ENCODE peak calls at places on chromosome 10, in ten cellular contexts. Z is stomach, W is endothelial cell of umbilical vein, H is SK-N-MC, T is Panc1, L is HCT116, K is SK-N-SH, O is HL-60, S is GM23338, G is breast epithelium. F is an unnamed sample.
A peak's percentile ranks its signal among the peaks of the same experiment; 100 is the strongest.

GRCh38 chr10:86263209-86263608 is 103.4 kb downstream of the GRID1 start:
- DNase-seq in Z (peak; percentile 24), W (no peak), H (no peak), T (no peak), L (no peak), K (peak; percentile 31), O (no peak), S (peak; percentile 47), G (no peak), F (no peak)

GRCh38 chr10:123139521-123140163 is 3.9 kb downstream of the HMX3 start:
- DNase-seq in Z (peak; percentile 58), W (no peak), H (no peak), T (no peak), L (peak; percentile 32), K (no peak), O (no peak), S (peak; percentile 79), G (no peak), F (no peak)

GRCh38 chr10:32237644-32238345 is 109.2 kb downstream of the EPC1 start:
- DNase-seq in Z (no peak), W (no peak), H (no peak), T (no peak), L (no peak), K (no peak), O (no peak), S (no peak), G (no peak), F (no peak)

GRCh38 chr10:10043083-10043482 is 974.6 kb upstream of the CELF2 start:
- DNase-seq in Z (no peak), W (no peak), H (no peak), T (no peak), L (no peak), K (no peak), O (no peak), S (no peak), G (no peak), F (no peak)

GRCh38 chr10:114753126-114753525 is 68.5 kb upstream of the FHIP2A start:
- DNase-seq in Z (no peak), W (no peak), H (no peak), T (no peak), L (no peak), K (no peak), O (no peak), S (no peak), G (no peak), F (no peak)

GRCh38 chr10:88989824-88990527 is 622 bp upstream of the FAS start:
- DNase-seq in Z (peak; percentile 26), W (peak; percentile 81), H (no peak), T (no peak), L (no peak), K (no peak), O (no peak), S (no peak), G (no peak), F (no peak)

GRCh38 chr10:129744134-129744895 is 219.8 kb downstream of the EBF3 start:
- DNase-seq in Z (peak; percentile 16), W (no peak), H (no peak), T (no peak), L (no peak), K (no peak), O (no peak), S (no peak), G (peak; percentile 24), F (no peak)

GRCh38 chr10:66931340-66931948 is 5.6 kb downstream of the LRRTM3 start:
- DNase-seq in Z (no peak), W (peak; percentile 53), H (peak; percentile 22), T (peak; percentile 30), L (peak; percentile 55), K (peak; percentile 23), O (peak; percentile 23), S (peak; percentile 73), G (no peak), F (no peak)

GRCh38 chr10:123147635-123148413 is at the start of gene HMX2:
- DNase-seq in Z (no peak), W (no peak), H (no peak), T (no peak), L (no peak), K (peak; percentile 55), O (no peak), S (peak; percentile 82), G (no peak), F (peak; percentile 64)

GRCh38 chr10:103241262-103242011 is 4.2 kb upstream of the RPEL1 start:
- DNase-seq in Z (peak; percentile 89), W (peak; percentile 52), H (no peak), T (no peak), L (peak; percentile 86), K (no peak), O (no peak), S (peak; percentile 22), G (peak; percentile 74), F (no peak)

GRCh38 chr10:89427629-89428028 is 13.3 kb downstream of the IFIT5 start:
- DNase-seq in Z (no peak), W (no peak), H (no peak), T (no peak), L (no peak), K (no peak), O (no peak), S (no peak), G (no peak), F (no peak)

GRCh38 chr10:62907470-62908212 is 91.5 kb upstream of the EGR2 start:
- DNase-seq in Z (no peak), W (no peak), H (no peak), T (no peak), L (no peak), K (no peak), O (no peak), S (no peak), G (no peak), F (peak; percentile 6)

GRCh38 chr10:96588601-96589419 is 2.0 kb upstream of the TM9SF3 start:
- DNase-seq in Z (no peak), W (no peak), H (no peak), T (no peak), L (no peak), K (no peak), O (no peak), S (no peak), G (no peak), F (no peak)

GRCh38 chr10:93947524-93947923 is 46.2 kb upstream of the PLCE1 start:
- DNase-seq in Z (no peak), W (no peak), H (no peak), T (no peak), L (no peak), K (no peak), O (no peak), S (no peak), G (no peak), F (no peak)

GRCh38 chr10:69220041-69220451 is at the start of gene HKDC1:
- DNase-seq in Z (no peak), W (no peak), H (no peak), T (no peak), L (no peak), K (no peak), O (no peak), S (no peak), G (no peak), F (no peak)
- TF ChIP-seq POLR2AphosphoS5 in Z (no peak), W (no peak), H (no peak), T (no peak), L (no peak), K (no peak), O (no peak), S (no peak), G (no peak), F (no peak)

DNA sequence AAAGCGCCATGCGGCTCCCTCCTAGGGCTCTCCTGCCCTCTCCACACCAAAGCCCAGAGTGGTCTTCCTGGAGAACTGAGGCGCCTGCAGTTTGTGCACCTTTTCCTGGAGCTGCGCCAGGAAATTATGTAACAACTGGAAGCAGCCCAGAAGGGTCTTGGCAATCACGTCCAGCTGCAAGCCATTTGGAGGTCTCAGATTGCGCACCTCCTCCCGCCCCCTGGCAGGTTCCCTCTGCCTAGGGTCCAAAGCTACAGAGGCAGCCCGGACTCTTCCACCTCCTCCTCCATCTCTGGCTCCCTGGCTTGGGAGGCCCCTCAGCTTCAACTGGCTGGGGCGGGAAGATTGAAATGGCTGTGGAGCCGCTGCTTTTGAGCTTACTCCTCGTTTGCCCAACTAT is 34.0 kb upstream of the SFTPD start:
- DNase-seq in Z (no peak), W (no peak), H (no peak), T (no peak), L (no peak), K (peak; percentile 26), O (no peak), S (peak; percentile 4), G (no peak), F (no peak)
- TF ChIP-seq POLR2AphosphoS5 in Z (no peak), W (no peak), H (no peak), T (no peak), L (no peak), K (no peak), O (no peak), S (no peak), G (no peak), F (no peak)

GRCh38 chr10:19826712-19827111 is 10.5 kb downstream of the PLXDC2 start:
- DNase-seq in Z (no peak), W (no peak), H (no peak), T (no peak), L (no peak), K (no peak), O (no peak), S (no peak), G (no peak), F (no peak)
- TF ChIP-seq POLR2AphosphoS5 in Z (peak; percentile 26), W (no peak), H (no peak), T (no peak), L (no peak), K (no peak), O (no peak), S (no peak), G (peak; percentile 12), F (no peak)

DNA sequence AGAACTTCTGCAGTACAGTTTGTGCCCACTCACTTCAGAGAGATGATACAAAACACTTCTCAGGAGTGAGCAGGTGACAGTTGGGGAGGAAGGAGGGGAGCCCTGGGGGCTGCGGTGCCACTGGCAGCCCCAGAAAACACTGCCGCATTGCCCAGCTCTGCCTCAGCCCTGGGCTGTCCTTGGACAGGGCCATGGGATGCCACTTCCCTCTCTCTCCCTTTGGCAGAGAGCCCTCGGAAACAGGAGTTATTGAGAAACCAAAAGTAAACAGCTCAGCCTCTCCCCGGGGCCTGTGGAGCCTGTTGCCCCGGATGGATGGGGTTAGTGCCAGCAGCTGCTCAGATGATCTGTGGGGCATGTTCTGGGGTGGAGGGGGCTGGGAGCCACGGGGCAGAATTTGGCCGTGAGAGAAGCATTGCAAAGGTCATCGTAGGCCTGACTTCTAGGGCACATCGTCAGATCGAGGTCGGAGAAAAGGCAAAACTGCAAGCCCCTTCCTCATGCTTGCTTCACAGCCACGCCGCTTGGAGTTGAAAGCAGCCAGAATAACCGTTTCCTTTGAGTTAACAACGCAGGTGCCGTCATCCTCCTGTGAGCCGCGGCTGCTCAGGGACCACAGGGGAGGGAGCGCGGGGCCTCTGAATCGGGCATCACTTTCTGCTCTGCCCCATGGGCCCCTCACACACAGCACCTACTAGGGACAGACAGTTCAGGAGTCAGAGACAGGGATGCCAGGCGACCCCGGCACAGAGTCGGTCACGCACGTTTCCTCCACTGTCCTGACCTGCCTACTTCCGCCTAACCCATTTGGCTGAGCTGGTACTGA is 256.4 kb downstream of the CAMK1D start:
- DNase-seq in Z (peak; percentile 80), W (no peak), H (no peak), T (no peak), L (no peak), K (no peak), O (no peak), S (no peak), G (peak; percentile 82), F (peak; percentile 51)
- TF ChIP-seq POLR2AphosphoS5 in Z (peak; percentile 71), W (no peak), H (no peak), T (no peak), L (no peak), K (no peak), O (no peak), S (no peak), G (peak; percentile 62), F (no peak)

GRCh38 chr10:24974978-24975377 is 22.6 kb upstream of the PRTFDC1 start:
- DNase-seq in Z (no peak), W (no peak), H (no peak), T (no peak), L (no peak), K (no peak), O (no peak), S (no peak), G (no peak), F (no peak)
- TF ChIP-seq POLR2AphosphoS5 in Z (peak; percentile 12), W (no peak), H (no peak), T (no peak), L (no peak), K (no peak), O (no peak), S (no peak), G (peak; percentile 50), F (no peak)